ENCODE peak calls at places on chromosome 20, in seven cellular contexts. D, F, K, O, N, G and E are unnamed samples.

GRCh38 chr20:25632940-25633790 is 9.4 kb upstream of the NANP start:
- DNase-seq in G (no peak), D (no peak), O (peak; percentile 35), F (no peak), N (no peak), K (no peak), E (no peak)

GRCh38 chr20:61253640-61254511 is 1.8 kb downstream of the CDH4 start:
- DNase-seq in N (peak; percentile 75), D (no peak), O (no peak), K (no peak), F (peak; percentile 28), G (no peak), E (no peak)

GRCh38 chr20:14334306-14334930 is 3.0 kb downstream of the FLRT3 start:
- DNase-seq in N (peak; percentile 79), D (no peak), F (no peak), O (peak; percentile 33), K (peak; percentile 83), G (peak; percentile 94), E (peak; percentile 53)

GRCh38 chr20:1900321-1900791 is 5.1 kb downstream of the SIRPA start:
- DNase-seq in N (peak; percentile 88), O (peak; percentile 78), G (peak; percentile 56), D (no peak), F (no peak), K (peak; percentile 89), E (peak; percentile 85)

GRCh38 chr20:12023169-12023795 is 105.6 kb downstream of the BTBD3 start:
- DNase-seq in K (no peak), N (no peak), O (no peak), D (no peak), F (no peak), G (peak; percentile 33), E (no peak)

GRCh38 chr20:45098096-45098773 is 2.7 kb downstream of the KCNS1 start:
- DNase-seq in F (no peak), G (no peak), O (peak; percentile 23), K (no peak), N (peak; percentile 57), D (no peak), E (no peak)

GRCh38 chr20:32977281-32978008 is 26.8 kb downstream of the SUN5 start:
- DNase-seq in O (no peak), F (no peak), D (peak; percentile 83), G (no peak), N (no peak), K (no peak), E (no peak)

GRCh38 chr20:64226686-64227576 is 28.6 kb upstream of the PCMTD2 start:
- DNase-seq in D (no peak), K (peak; percentile 61), N (no peak), F (no peak), O (no peak), G (no peak), E (no peak)

GRCh38 chr20:23344336-23344735 is 6.3 kb upstream of the NXT1 start:
- DNase-seq in K (no peak), N (no peak), O (no peak), G (no peak), F (no peak), D (no peak), E (no peak)

GRCh38 chr20:40868568-40869223 is 159.9 kb upstream of the TOP1 start:
- DNase-seq in O (peak; percentile 77), F (no peak), D (no peak), N (peak; percentile 88), G (peak; percentile 32), K (peak; percentile 23), E (no peak)

GRCh38 chr20:52446421-52447231 is 255.0 kb upstream of the ZFP64 start:
- DNase-seq in D (no peak), K (no peak), N (peak; percentile 47), F (no peak), G (no peak), O (no peak), E (no peak)

GRCh38 chr20:62208805-62209755 is 11.0 kb downstream of the HRH3 start:
- DNase-seq in K (no peak), N (peak; percentile 14), D (no peak), O (no peak), G (no peak), F (no peak), E (peak; percentile 47)

GRCh38 chr20:56088381-56088780 is 83.1 kb upstream of the CBLN4 start:
- DNase-seq in F (no peak), G (no peak), K (no peak), O (no peak), D (no peak), N (no peak), E (no peak)

GRCh38 chr20:62524486-62524885 is 48.7 kb upstream of the GATA5 start:
- DNase-seq in N (no peak), O (no peak), K (no peak), G (no peak), F (no peak), D (no peak), E (no peak)

GRCh38 chr20:37393196-37393862 is 47.4 kb downstream of the SRC start:
- DNase-seq in F (no peak), K (no peak), G (no peak), N (no peak), O (no peak), D (no peak), E (no peak)

GRCh38 chr20:36109251-36109947 is 45.1 kb upstream of the EPB41L1 start:
- DNase-seq in K (no peak), O (no peak), G (no peak), F (no peak), D (no peak), N (no peak), E (no peak)

GRCh38 chr20:965956-966355 is 36.2 kb downstream of the RSPO4 start:
- DNase-seq in N (no peak), D (no peak), G (no peak), O (no peak), F (no peak), K (no peak), E (no peak)

GRCh38 chr20:25214824-25215223 is 19.3 kb downstream of the ENTPD6 start:
- DNase-seq in G (no peak), K (no peak), N (no peak), F (no peak), O (no peak), D (peak; percentile 41), E (no peak)

GRCh38 chr20:62644044-62644795 is 1.9 kb downstream of the SLCO4A1 start:
- DNase-seq in G (no peak), F (no peak), O (no peak), K (no peak), D (no peak), N (no peak), E (no peak)

GRCh38 chr20:7971536-7972285 is 31.5 kb upstream of the HAO1 start:
- DNase-seq in O (no peak), F (no peak), N (peak; percentile 20), K (peak; percentile 34), G (no peak), D (no peak), E (no peak)

GRCh38 chr20:37356961-37357371 is 11.0 kb downstream of the SRC start:
- DNase-seq in N (no peak), G (no peak), O (no peak), F (no peak), K (no peak), D (no peak), E (no peak)

GRCh38 chr20:38129248-38129865 is 35.7 kb downstream of the TGM2 start:
- DNase-seq in F (no peak), O (no peak), G (no peak), K (no peak), N (no peak), D (peak; percentile 62), E (no peak)

GRCh38 chr20:62752671-62753501 is 43.4 kb upstream of the MRGBP start:
- DNase-seq in O (no peak), N (no peak), K (no peak), G (no peak), F (no peak), D (no peak), E (no peak)

GRCh38 chr20:63387917-63388316 is 26.8 kb upstream of the CHRNA4 start:
- DNase-seq in F (no peak), G (no peak), K (no peak), O (no peak), N (no peak), D (no peak), E (no peak)

GRCh38 chr20:63942250-63943006 is 13.8 kb downstream of the UCKL1 start:
- DNase-seq in G (no peak), K (no peak), D (no peak), F (no peak), N (no peak), O (peak; percentile 43), E (peak; percentile 60)

GRCh38 chr20:34997171-34997570 is 41.5 kb downstream of the MYH7B start:
- DNase-seq in O (no peak), K (peak; percentile 71), N (peak; percentile 62), D (no peak), G (no peak), F (peak; percentile 14), E (no peak)

GRCh38 chr20:37345339-37346231 is at the start of gene SRC:
- DNase-seq in O (peak; percentile 53), D (peak; percentile 94), K (peak; percentile 68), N (peak; percentile 86), F (no peak), G (no peak), E (peak; percentile 92)

GRCh38 chr20:24131281-24131680 is 142.7 kb upstream of the GGTLC1 start:
- DNase-seq in O (no peak), D (no peak), F (no peak), N (no peak), G (no peak), K (no peak), E (peak; percentile 96)

GRCh38 chr20:14877616-14878015 is 540.2 kb upstream of the FLRT3 start:
- DNase-seq in O (no peak), D (no peak), G (no peak), N (peak; percentile 62), K (no peak), F (no peak), E (no peak)

GRCh38 chr20:16209826-16210365 is 363.4 kb downstream of the KIF16B start:
- DNase-seq in F (no peak), K (no peak), N (no peak), G (no peak), O (no peak), D (no peak), E (no peak)

GRCh38 chr20:37615507-37616425 is 78.1 kb upstream of the CTNNBL1 start:
- DNase-seq in F (no peak), D (no peak), N (peak; percentile 42), O (peak; percentile 33), G (no peak), K (no peak), E (peak; percentile 74)

GRCh38 chr20:22794200-22794599 is 209.8 kb upstream of the FOXA2 start:
- DNase-seq in K (no peak), D (no peak), F (no peak), O (peak; percentile 40), N (no peak), G (no peak), E (no peak)

GRCh38 chr20:43669332-43669731 is 2.4 kb downstream of the MYBL2 start:
- DNase-seq in F (no peak), K (no peak), O (peak; percentile 41), G (no peak), D (no peak), N (peak; percentile 74), E (no peak)

GRCh38 chr20:58702161-58702510 is 9.5 kb downstream of the NPEPL1 start:
- DNase-seq in N (no peak), K (no peak), D (no peak), F (no peak), G (no peak), O (no peak), E (no peak)

GRCh38 chr20:3430376-3431069 is 23.1 kb upstream of the DNAAF9 start:
- DNase-seq in K (no peak), O (no peak), D (no peak), G (no peak), F (no peak), N (no peak), E (no peak)

GRCh38 chr20:59770270-59770669 is 163.2 kb downstream of the SYCP2 start:
- DNase-seq in G (no peak), D (no peak), O (no peak), K (peak; percentile 37), N (no peak), F (no peak), E (no peak)

GRCh38 chr20:31835977-31836852 is 9.2 kb downstream of the FOXS1 start:
- DNase-seq in O (peak; percentile 88), K (peak; percentile 75), N (peak; percentile 98), G (peak; percentile 66), F (peak; percentile 29), D (no peak), E (no peak)